ENCODE peak calls at places on chromosomes 16 and 17, in seven cellular contexts. J, D, U, Q, V, Z and T are unnamed samples.

GRCh38 chr16:17259751-17260270 is 210.9 kb downstream of the XYLT1 start:
- DNase-seq in U (no peak), J (no peak), Q (no peak), D (no peak), V (no peak), Z (peak; percentile 12), T (no peak)

GRCh38 chr16:57699899-57700298 is 5.3 kb downstream of the DRC7 start:
- DNase-seq in V (no peak), Z (no peak), D (no peak), Q (no peak), U (no peak), J (no peak), T (no peak)

GRCh38 chr17:40326014-40326831 is 17.2 kb downstream of the RARA start:
- DNase-seq in Z (no peak), J (no peak), U (no peak), V (peak; percentile 63), Q (no peak), D (no peak), T (no peak)

GRCh38 chr17:75525806-75526554 is 483 bp downstream of the LLGL2 start:
- DNase-seq in Q (no peak), Z (no peak), D (no peak), V (no peak), J (peak; percentile 28), U (no peak), T (no peak)

GRCh38 chr16:15894571-15895358 is 6.4 kb upstream of the CEP20 start:
- DNase-seq in U (no peak), Q (peak; percentile 87), J (no peak), Z (no peak), V (no peak), D (no peak), T (no peak)

GRCh38 chr16:30628628-30629342 is 18.6 kb upstream of the ZNF689 start:
- DNase-seq in D (peak; percentile 73), U (peak; percentile 80), Q (peak; percentile 77), Z (peak; percentile 79), J (peak; percentile 46), V (peak; percentile 87), T (peak; percentile 45)

GRCh38 chr17:14289162-14289561 is 11.7 kb upstream of the HS3ST3B1 start:
- DNase-seq in Z (peak; percentile 28), Q (peak; percentile 21), J (no peak), U (no peak), V (no peak), D (no peak), T (no peak)

GRCh38 chr16:75282811-75283281 is 31.4 kb upstream of the BCAR1 start:
- DNase-seq in V (no peak), Z (peak; percentile 31), U (no peak), Q (peak; percentile 56), J (peak; percentile 41), D (no peak), T (no peak)

GRCh38 chr17:57035971-57036481 is 49.0 kb upstream of the AKAP1 start:
- DNase-seq in Q (peak; percentile 42), Z (no peak), D (no peak), U (no peak), J (peak; percentile 12), V (no peak), T (no peak)

GRCh38 chr17:74987909-74988711 is 678 bp downstream of the CDR2L start:
- DNase-seq in Q (peak; percentile 66), Z (peak; percentile 72), J (peak; percentile 73), V (peak; percentile 84), U (peak; percentile 80), D (no peak), T (peak; percentile 15)

GRCh38 chr16:30068750-30069574 is 3.4 kb downstream of the ALDOA start:
- DNase-seq in Z (peak; percentile 48), V (no peak), D (no peak), U (peak; percentile 43), Q (peak; percentile 62), J (peak; percentile 29), T (no peak)

DNA sequence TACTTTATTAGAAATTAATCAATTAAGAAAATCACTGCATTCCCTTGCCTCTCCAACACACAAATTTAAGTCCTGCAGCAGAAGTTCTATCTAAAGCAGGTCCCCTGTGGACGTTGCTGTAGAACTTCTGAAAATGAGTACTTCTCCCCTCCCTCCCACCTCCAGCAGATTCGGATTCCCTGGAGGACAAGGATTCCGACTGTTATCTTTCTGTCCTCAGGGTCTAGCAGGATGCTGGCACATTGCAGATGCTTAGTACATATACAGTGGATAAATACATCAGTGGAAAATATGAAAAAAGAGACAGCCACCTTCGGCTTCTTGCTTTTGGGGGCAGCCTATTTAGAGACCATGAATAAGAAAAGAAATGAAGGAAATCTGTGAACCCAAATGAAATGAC is 32.1 kb downstream of the NTN1 start:
- DNase-seq in Z (no peak), D (no peak), Q (no peak), J (no peak), V (no peak), U (no peak), T (no peak)
- H3K4me3 ChIP-seq in Z (no peak overlapping the region), D (no peak overlapping the region), Q (no peak overlapping the region), J (no peak overlapping the region), V (no peak overlapping the region), U (no peak overlapping the region), T (no peak overlapping the region)

GRCh38 chr16:47308601-47309000 is 152.3 kb downstream of the ITFG1 start:
- DNase-seq in D (no peak), U (peak; percentile 3), J (no peak), Z (no peak), V (no peak), Q (no peak), T (no peak)
- TF ChIP-seq CTCF in D (no peak), U (no peak), J (no peak), Z (no peak), V (no peak), Q (no peak), T (no peak)

GRCh38 chr16:19068237-19068815 is 912 bp downstream of the COQ7 start:
- DNase-seq in J (no peak), Q (no peak), V (no peak), D (no peak), U (no peak), Z (no peak), T (no peak)

GRCh38 chr16:19062706-19063105 is 4.7 kb upstream of the COQ7 start:
- DNase-seq in Q (no peak), D (no peak), V (no peak), Z (no peak), U (no peak), J (no peak), T (no peak)

GRCh38 chr16:19067349-19068236 is at the start of gene COQ7:
- DNase-seq in U (peak; percentile 100), V (peak; percentile 99), Z (peak; percentile 100), D (peak; percentile 95), J (peak; percentile 99), Q (peak; percentile 100), T (peak; percentile 100)

GRCh38 chr16:19071811-19072777 is 4.7 kb downstream of the COQ7 start:
- DNase-seq in V (peak; percentile 70), U (peak; percentile 63), D (peak; percentile 41), Z (peak; percentile 58), J (peak; percentile 53), Q (peak; percentile 74), T (no peak)

GRCh38 chr16:19066988-19067348 is 446 bp upstream of the COQ7 start:
- DNase-seq in V (no peak), Q (no peak), J (no peak), Z (no peak), D (no peak), U (no peak), T (no peak)
- H3K4me3 ChIP-seq in V (peak overlapping the region; percentile 77), Q (peak overlapping the region; percentile 87), J (peak overlapping the region; percentile 75), Z (peak overlapping the region; percentile 19), D (peak overlapping the region; percentile 63), U (no peak overlapping the region), T (peak overlapping the region; percentile 71)

GRCh38 chr16:7679899-7680298 is 347.3 kb downstream of the RBFOX1 start:
- DNase-seq in V (no peak), Z (no peak), D (no peak), U (no peak), Q (no peak), J (no peak), T (no peak)
- TF ChIP-seq CTCF in V (no peak), Z (no peak), D (no peak), U (no peak), Q (no peak), J (no peak), T (no peak)

DNA sequence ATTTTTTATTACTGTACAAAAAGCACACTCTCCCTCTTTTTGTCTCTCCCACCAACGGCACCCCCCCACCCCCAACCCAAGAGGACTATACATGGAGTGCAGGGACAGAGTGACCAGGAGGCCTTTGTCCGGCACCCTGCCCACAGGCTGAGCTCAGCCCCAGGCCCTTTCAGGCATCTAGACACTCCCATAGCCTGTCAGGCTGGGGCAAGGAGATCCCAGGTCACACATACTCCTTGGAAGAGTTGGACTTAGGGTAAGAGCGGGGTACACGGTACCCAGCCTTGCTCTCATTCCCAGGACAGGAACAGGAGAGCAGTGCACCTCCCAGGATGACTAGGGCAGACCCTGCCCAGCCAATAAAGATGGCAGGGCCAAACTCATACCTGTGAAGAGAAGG is 2.1 kb downstream of the CLDN7 start:
- DNase-seq in D (no peak), Q (no peak), V (no peak), Z (no peak), J (no peak), U (no peak), T (no peak)
- H3K4me3 ChIP-seq in D (no peak overlapping the region), Q (peak overlapping the region; percentile 55), V (peak overlapping the region; percentile 67), Z (no peak overlapping the region), J (no peak overlapping the region), U (no peak overlapping the region), T (no peak overlapping the region)

GRCh38 chr17:20908373-20909273 is 134.2 kb downstream of the USP22 start:
- DNase-seq in Z (peak; percentile 65), U (peak; percentile 83), D (peak; percentile 92), J (peak; percentile 70), Q (peak; percentile 67), V (peak; percentile 92), T (no peak)
- TF ChIP-seq CTCF in Z (peak; percentile 63), U (peak; percentile 82), D (peak; percentile 55), J (peak; percentile 77), Q (peak; percentile 64), V (peak; percentile 64), T (peak; percentile 86)

GRCh38 chr17:8961861-8962260 is 3.6 kb downstream of the PIK3R5 start:
- DNase-seq in V (no peak), J (no peak), D (no peak), U (no peak), Z (no peak), Q (no peak), T (no peak)
- H3K4me3 ChIP-seq in V (no peak overlapping the region), J (no peak overlapping the region), D (no peak overlapping the region), U (no peak overlapping the region), Z (no peak overlapping the region), Q (no peak overlapping the region), T (no peak overlapping the region)

GRCh38 chr16:50136399-50136798 is 16.7 kb upstream of the TENT4B start:
- DNase-seq in D (no peak), J (no peak), U (no peak), Q (no peak), Z (no peak), V (no peak), T (no peak)
- TF ChIP-seq CTCF in D (no peak), J (no peak), U (no peak), Q (no peak), Z (peak; percentile 14), V (no peak), T (no peak)